ENCODE peak calls at places on chromosomes 7 and 10, in eight cellular contexts. B is H1, I is right lobe of liver, H is A549, X is IMR-90, E is HCT116, G is testis, U is esophagus squamous epithelium. K is an unnamed sample.

GRCh38 chr7:17558558-17559332 is 260.3 kb downstream of the AHR start:
- DNase-seq in B (no peak), I (no peak), H (peak), X (peak), E (no peak), G (no peak), U (no peak), K (no peak)

GRCh38 chr10:5142199-5142598 is 42.8 kb downstream of the AKR1C8 start:
- DNase-seq in B (no peak), I (no peak), H (no peak), X (no peak), E (no peak), G (no peak), U (no peak), K (no peak)

GRCh38 chr7:16967174-16967868 is 85.5 kb upstream of the AGR3 start:
- DNase-seq in B (no peak), I (no peak), H (no peak), X (peak), E (no peak), G (no peak), U (no peak), K (no peak)

GRCh38 chr10:116287906-116288501 is 15.0 kb upstream of the GFRA1 start:
- DNase-seq in B (no peak), I (no peak), H (peak), X (peak), E (peak), G (peak), U (no peak), K (peak)

GRCh38 chr10:1300218-1300617 is 244.0 kb downstream of the WDR37 start:
- DNase-seq in B (peak), I (no peak), H (no peak), X (no peak), E (no peak), G (peak), U (no peak), K (no peak)

GRCh38 chr7:47153076-47153475 is 428.8 kb downstream of the TNS3 start:
- DNase-seq in B (no peak), I (no peak), H (peak), X (peak), E (no peak), G (peak), U (no peak), K (peak)

GRCh38 chr7:143047327-143047726 is 4.8 kb upstream of the OR6V1 start:
- DNase-seq in B (no peak), I (no peak), H (no peak), X (no peak), E (no peak), G (no peak), U (no peak), K (no peak)

GRCh38 chr10:119333146-119333792 is 125.9 kb downstream of the GRK5 start:
- DNase-seq in B (no peak), I (no peak), H (no peak), X (peak), E (no peak), G (no peak), U (no peak), K (no peak)

DNA sequence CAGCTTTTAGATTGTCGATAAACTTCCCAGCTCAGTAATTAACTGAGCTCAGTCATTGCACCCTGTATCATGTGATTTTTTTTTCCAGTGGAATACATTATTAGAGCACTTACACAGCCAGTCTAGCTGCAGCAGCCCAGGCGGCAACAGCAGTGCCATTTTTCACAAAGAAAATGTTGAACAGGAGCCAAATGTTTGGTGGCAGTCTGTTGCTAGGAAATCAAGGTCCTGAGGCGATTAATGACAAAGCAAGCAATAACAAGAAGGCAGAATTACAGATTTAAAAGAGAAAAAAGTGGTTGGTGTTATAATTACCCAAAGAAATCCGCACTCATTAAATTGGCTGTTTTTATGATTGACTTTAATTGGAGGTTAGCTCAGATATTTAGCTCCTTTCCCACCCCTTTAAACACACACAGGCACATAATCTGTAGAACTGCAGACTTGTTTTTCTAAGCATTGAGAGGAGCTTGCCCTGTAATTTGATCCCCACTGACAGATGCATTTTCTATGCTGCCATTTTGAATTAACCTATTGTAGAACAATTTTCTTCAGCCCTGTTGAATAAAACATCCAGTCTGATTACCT is 267.4 kb downstream of the ADK start:
- DNase-seq in B (no peak), I (no peak), H (no peak), X (no peak), E (no peak), G (peak), U (no peak), K (peak)
- H3K4me3 ChIP-seq in B (no peak), I (no peak), H (no peak), X (no peak), E (no peak), G (no peak), U (no peak), K (no peak)

DNA sequence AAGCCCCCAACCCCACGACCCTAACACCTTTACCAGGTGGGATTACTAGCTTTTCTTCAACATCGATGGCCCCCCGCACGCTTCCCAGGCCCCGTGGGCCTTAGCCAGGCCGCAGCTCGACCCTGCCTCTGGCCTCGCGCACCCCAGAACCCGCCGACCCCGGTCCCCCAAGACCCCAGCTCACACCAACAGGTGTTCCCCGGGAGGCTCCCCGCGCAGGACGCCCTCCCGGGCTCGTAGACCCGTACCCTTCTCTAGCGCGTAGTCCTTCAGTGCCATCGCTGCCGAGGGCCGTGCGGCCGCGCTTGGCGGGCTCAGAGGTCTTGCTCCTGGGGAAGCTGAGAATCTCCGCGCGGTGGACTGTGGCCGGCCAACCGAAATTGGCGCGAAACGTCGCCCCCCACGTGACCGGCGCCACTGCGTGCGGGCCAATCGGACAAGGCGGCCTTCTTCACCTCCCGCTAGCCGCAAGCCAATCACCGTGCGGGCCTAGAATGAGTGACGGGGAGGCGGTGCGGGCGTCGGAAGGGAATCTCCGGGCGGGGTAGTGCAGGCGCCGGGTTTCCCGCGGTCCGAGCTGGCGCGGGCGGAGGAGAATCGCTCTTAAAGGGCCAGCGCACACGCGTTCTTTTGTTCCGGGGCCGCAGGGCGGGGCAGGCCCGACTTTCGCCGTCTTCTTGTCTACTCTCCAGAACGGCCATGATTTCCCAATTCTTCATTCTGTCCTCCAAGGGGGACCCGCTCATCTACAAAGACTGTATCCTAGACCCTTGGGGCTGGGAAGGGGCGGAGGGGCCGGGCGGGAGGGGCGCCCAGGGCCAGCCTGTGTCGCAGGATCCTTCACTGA is at the start of the genes AP4M1 and MCM7:
- DNase-seq in B (peak), I (peak), H (peak), X (peak), E (peak), G (peak), U (peak), K (peak)
- TF ChIP-seq POLR2A in B (peak), I (peak), H (no peak), X (peak), E (no peak), G (no peak), U (no peak), K (no peak)

GRCh38 chr7:52017802-52018679 is 701.4 kb upstream of the COBL start:
- DNase-seq in B (peak), I (peak), H (peak), X (no peak), E (no peak), G (peak), U (no peak), K (no peak)
- TF ChIP-seq CTCF in B (peak), I (peak), H (peak), X (no peak), E (peak), G (peak), U (no peak), K (peak)

GRCh38 chr7:44603208-44603607 is 3.2 kb upstream of the OGDH start:
- DNase-seq in B (no peak), I (no peak), H (no peak), X (no peak), E (no peak), G (no peak), U (no peak), K (no peak)
- H3K4me3 ChIP-seq in B (no peak), I (no peak), H (no peak), X (no peak), E (no peak), G (no peak), U (no peak), K (no peak)

GRCh38 chr7:115689941-115690340 is 340.6 kb downstream of the TFEC start:
- DNase-seq in B (no peak), I (no peak), H (no peak), X (peak), E (no peak), G (no peak), U (no peak), K (no peak)
- TF ChIP-seq POLR2A in B (no peak), I (no peak), H (no peak), X (no peak), E (no peak), G (no peak), U (no peak), K (no peak)

K was measured in body of pancreas.